ENCODE peak calls at places on chromosome 10, in ten cellular contexts. V, U, I, N, C, E, K, O, G and Q are unnamed samples.

GRCh38 chr10:47421057-47421952 is 37.2 kb upstream of the ZNF488 start:
- DNase-seq in V (no peak), U (no peak), I (peak; percentile 91), N (no peak), C (no peak), E (no peak), K (peak; percentile 59), O (no peak), G (peak; percentile 88), Q (no peak)

GRCh38 chr10:15238553-15239335 is 70.3 kb upstream of the NMT2 start:
- DNase-seq in V (no peak), U (no peak), I (peak; percentile 60), N (no peak), C (no peak), E (no peak), K (no peak), O (no peak), G (peak; percentile 60), Q (peak; percentile 7)

GRCh38 chr10:74047304-74047703 is 49.4 kb downstream of the VCL start:
- DNase-seq in V (no peak), U (no peak), I (peak; percentile 94), N (no peak), C (no peak), E (no peak), K (no peak), O (no peak), G (peak; percentile 90), Q (no peak)

GRCh38 chr10:68871731-68872342 is 29.3 kb upstream of the DDX50 start:
- DNase-seq in V (no peak), U (peak; percentile 38), I (peak; percentile 95), N (no peak), C (no peak), E (no peak), K (no peak), O (peak; percentile 62), G (peak; percentile 36), Q (no peak)

GRCh38 chr10:113594673-113595072 is 41.8 kb downstream of the HABP2 start:
- DNase-seq in V (no peak), U (no peak), I (no peak), N (no peak), C (no peak), E (no peak), K (no peak), O (no peak), G (no peak), Q (no peak)

GRCh38 chr10:103888113-103888841 is 29.7 kb downstream of the STN1 start:
- DNase-seq in V (no peak), U (peak; percentile 58), I (peak; percentile 91), N (peak; percentile 78), C (peak; percentile 91), E (peak; percentile 64), K (peak; percentile 88), O (peak; percentile 51), G (peak; percentile 90), Q (no peak)

GRCh38 chr10:33134011-33134751 is 176.2 kb upstream of the ITGB1 start:
- DNase-seq in V (peak; percentile 54), U (no peak), I (peak; percentile 88), N (no peak), C (no peak), E (no peak), K (peak; percentile 83), O (no peak), G (peak; percentile 95), Q (peak; percentile 63)

GRCh38 chr10:36725581-36726520 is 399.5 kb upstream of the ANKRD30A start:
- DNase-seq in V (no peak), U (peak; percentile 82), I (peak; percentile 88), N (peak; percentile 70), C (peak; percentile 56), E (peak; percentile 25), K (no peak), O (peak; percentile 47), G (peak; percentile 91), Q (no peak)

GRCh38 chr10:44306147-44306710 is 78.7 kb downstream of the CXCL12 start:
- DNase-seq in V (no peak), U (no peak), I (peak; percentile 85), N (no peak), C (no peak), E (no peak), K (no peak), O (no peak), G (peak; percentile 86), Q (no peak)

GRCh38 chr10:74746813-74747212 is 79.6 kb upstream of the KAT6B start:
- DNase-seq in V (no peak), U (no peak), I (no peak), N (no peak), C (no peak), E (no peak), K (no peak), O (no peak), G (peak; percentile 32), Q (no peak)

DNA sequence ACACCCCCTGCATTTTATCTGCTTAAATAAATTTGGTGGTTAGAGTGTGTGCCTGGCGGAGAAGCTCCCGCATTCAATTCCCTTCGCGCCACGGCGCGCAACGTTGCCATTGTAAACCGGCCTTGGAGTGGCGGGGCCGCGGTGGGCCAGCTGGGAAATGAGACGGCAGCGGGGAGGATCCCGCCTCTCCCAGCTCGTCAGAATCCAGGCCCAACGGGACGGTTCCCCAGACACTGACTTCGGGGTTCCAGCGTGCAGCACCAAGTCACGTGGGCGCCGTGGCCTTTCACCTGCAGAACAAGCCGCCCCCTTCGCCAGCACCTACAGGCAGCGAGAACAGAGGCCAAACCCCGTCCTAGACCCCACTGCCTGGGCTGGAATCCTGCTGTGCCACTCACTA is 103.4 kb downstream of the GRID1 start:
- DNase-seq in V (no peak), U (peak; percentile 47), I (no peak), N (no peak), C (no peak), E (no peak), K (peak; percentile 46), O (peak; percentile 31), G (no peak), Q (no peak)
- H3K4me3 ChIP-seq in V (no peak overlapping the region), U (peak overlapping the region; percentile 16), I (no peak overlapping the region), N (no peak overlapping the region), C (peak overlapping the region; percentile 25), E (no peak overlapping the region), K (no peak overlapping the region), O (no peak overlapping the region), G (no peak overlapping the region), Q (no peak overlapping the region)

GRCh38 chr10:17199351-17199804 is 2.1 kb downstream of the TRDMT1 start:
- DNase-seq in V (no peak), U (peak; percentile 53), I (peak; percentile 70), N (no peak), C (no peak), E (no peak), K (no peak), O (peak; percentile 39), G (peak; percentile 74), Q (no peak)
- H3K27ac ChIP-seq in V (no peak overlapping the region), U (peak overlapping the region; percentile 90), I (peak overlapping the region; percentile 89), N (no peak overlapping the region), C (peak overlapping the region; percentile 92), E (peak overlapping the region; percentile 93), K (peak overlapping the region; percentile 91), O (peak overlapping the region; percentile 99), G (peak overlapping the region; percentile 100), Q (no peak overlapping the region)

GRCh38 chr10:48467669-48468068 is 137.2 kb downstream of the ARHGAP22 start:
- DNase-seq in V (no peak), U (no peak), I (no peak), N (no peak), C (no peak), E (no peak), K (no peak), O (no peak), G (no peak), Q (no peak)

GRCh38 chr10:48466611-48467240 is 138.1 kb downstream of the ARHGAP22 start:
- DNase-seq in V (no peak), U (peak; percentile 69), I (no peak), N (no peak), C (peak; percentile 39), E (no peak), K (peak; percentile 62), O (no peak), G (no peak), Q (no peak)

GRCh38 chr10:48464871-48465736 is 139.8 kb downstream of the ARHGAP22 start:
- DNase-seq in V (no peak), U (peak; percentile 23), I (no peak), N (no peak), C (no peak), E (peak; percentile 66), K (no peak), O (peak; percentile 50), G (no peak), Q (no peak)

GRCh38 chr10:48464121-48464870 is 140.6 kb downstream of the ARHGAP22 start:
- DNase-seq in V (no peak), U (no peak), I (no peak), N (no peak), C (no peak), E (no peak), K (no peak), O (no peak), G (no peak), Q (no peak)

DNA sequence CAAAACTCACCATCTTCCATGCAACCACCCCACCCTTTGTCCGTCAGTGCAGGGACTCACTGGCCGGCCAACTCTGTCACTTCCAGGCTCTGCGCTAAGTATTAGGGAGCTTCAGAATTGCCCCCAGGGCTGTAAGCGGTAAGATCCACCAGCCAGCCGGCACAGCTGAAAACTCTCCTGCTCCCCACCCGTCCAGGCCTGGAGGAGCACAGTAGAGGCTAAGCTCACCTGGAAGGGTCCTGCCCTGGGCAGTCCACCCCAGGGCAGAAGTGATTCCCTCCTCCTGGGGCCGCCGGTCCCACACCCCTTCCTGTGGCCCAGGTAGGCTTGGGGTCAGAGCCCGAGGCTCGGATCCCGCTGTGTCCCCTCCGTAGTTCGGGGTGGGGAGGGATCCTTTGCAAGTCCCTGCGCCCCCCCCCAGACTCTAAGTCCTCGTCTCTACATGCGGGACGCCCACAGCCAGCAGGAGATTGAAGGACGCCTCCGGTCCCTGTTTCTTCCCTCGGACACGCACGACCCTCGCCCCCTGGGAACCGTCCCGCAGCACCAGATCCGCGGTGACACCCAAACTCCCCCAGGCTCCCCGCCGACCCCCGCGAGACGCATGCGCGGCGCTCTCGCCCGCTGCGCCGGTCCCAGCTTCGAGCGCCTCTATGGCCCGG is 138.9 kb downstream of the ARHGAP22 start:
- DNase-seq in V (no peak), U (peak; percentile 52), I (no peak), N (no peak), C (no peak), E (no peak), K (no peak), O (peak; percentile 49), G (no peak), Q (no peak)
- H3K4me3 ChIP-seq in V (no peak overlapping the region), U (peak overlapping the region; percentile 52), I (no peak overlapping the region), N (no peak overlapping the region), C (peak overlapping the region; percentile 35), E (peak overlapping the region; percentile 20), K (no peak overlapping the region), O (no peak overlapping the region), G (no peak overlapping the region), Q (no peak overlapping the region)

DNA sequence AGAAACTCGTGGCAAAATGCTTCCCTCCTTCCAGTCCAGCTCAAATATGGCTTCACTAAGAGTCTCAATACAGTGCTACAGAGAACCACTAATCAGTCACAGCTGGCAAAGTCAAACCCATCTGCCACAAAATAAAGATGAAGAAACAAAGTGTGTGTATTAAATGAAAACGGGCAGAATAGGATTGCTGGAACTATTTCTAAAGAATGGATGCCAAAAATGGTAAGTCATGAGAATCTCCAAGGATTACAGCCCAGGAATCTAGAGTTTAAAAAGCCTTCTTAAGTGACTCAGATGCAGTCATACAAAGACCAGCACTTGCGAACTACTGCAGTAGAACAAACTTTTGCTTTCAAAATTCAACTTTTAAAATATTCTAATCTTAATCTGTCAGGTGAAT is 61.9 kb downstream of the CACUL1 start:
- DNase-seq in V (no peak), U (no peak), I (peak; percentile 94), N (no peak), C (no peak), E (no peak), K (no peak), O (peak; percentile 44), G (peak; percentile 95), Q (no peak)
- H3K27ac ChIP-seq in V (no peak overlapping the region), U (no peak overlapping the region), I (peak overlapping the region; percentile 27), N (no peak overlapping the region), C (no peak overlapping the region), E (no peak overlapping the region), K (no peak overlapping the region), O (peak overlapping the region; percentile 42), G (peak overlapping the region; percentile 46), Q (no peak overlapping the region)